ENCODE peak calls at places on chromosomes 1 and 21, in five cellular contexts. A is cardiac muscle cell; B is body of pancreas; V is CD8-positive, alpha-beta T cell; G is brain microvascular endothelial cell. U is an unnamed sample. For H3K36me3, the result is how much of the 10 kb centered on the place peaks cover.

GRCh38 chr1:157104598-157105293 is 5.1 kb upstream of the ETV3L start:
- DNase-seq in G (peak), V (no peak), A (no peak), B (no peak), U (no peak)

GRCh38 chr1:212760126-212760823 is 31.3 kb downstream of the NSL1 start:
- DNase-seq in B (no peak), V (peak), A (peak), G (no peak), U (no peak)

GRCh38 chr1:94606471-94606870 is 64.9 kb upstream of the F3 start:
- DNase-seq in B (no peak), G (no peak), A (no peak), V (no peak), U (no peak)

GRCh38 chr1:18540136-18540765 is 59.5 kb downstream of the KLHDC7A start:
- DNase-seq in V (no peak), A (no peak), B (peak), G (no peak), U (no peak)

GRCh38 chr1:67338642-67339041 is 31.0 kb downstream of the IL12RB2 start:
- DNase-seq in V (no peak), A (no peak), B (no peak), G (no peak), U (no peak)

GRCh38 chr1:226002667-226003501 is 3.7 kb upstream of the SDE2 start:
- DNase-seq in V (peak), A (peak), G (peak), B (peak), U (peak)

GRCh38 chr1:43275826-43276620 is 6.2 kb downstream of the TMEM125 start:
- DNase-seq in V (no peak), A (no peak), G (no peak), B (peak), U (peak)

GRCh38 chr1:232057217-232057895 is 430.8 kb downstream of the DISC1 start:
- DNase-seq in A (no peak), G (no peak), B (no peak), V (no peak), U (no peak)

GRCh38 chr1:62082456-62083363 is 111.9 kb upstream of the L1TD1 start:
- DNase-seq in V (no peak), A (peak), G (peak), B (peak), U (no peak)

GRCh38 chr21:43917515-43918384 is 52.7 kb downstream of the AGPAT3 start:
- DNase-seq in V (peak), G (no peak), B (no peak), A (no peak), U (peak)

GRCh38 chr1:233242827-233243483 is 52.6 kb downstream of the PCNX2 start:
- DNase-seq in V (no peak), B (no peak), A (no peak), G (no peak), U (no peak)

GRCh38 chr1:233245191-233245765 is 50.2 kb downstream of the PCNX2 start:
- DNase-seq in G (no peak), B (no peak), V (no peak), A (no peak), U (no peak)

GRCh38 chr1:233241782-233242181 is 53.7 kb downstream of the PCNX2 start:
- DNase-seq in V (no peak), A (no peak), B (no peak), G (no peak), U (no peak)

GRCh38 chr1:233240839-233241682 is 54.5 kb downstream of the PCNX2 start:
- DNase-seq in B (peak), G (peak), A (peak), V (no peak), U (peak)

GRCh38 chr1:233244183-233244582 is 51.3 kb downstream of the PCNX2 start:
- DNase-seq in B (peak), A (no peak), G (no peak), V (no peak), U (no peak)
- H3K36me3 ChIP-seq in B (under half), A (under half), G (under half), V (under half), U (under half)

DNA sequence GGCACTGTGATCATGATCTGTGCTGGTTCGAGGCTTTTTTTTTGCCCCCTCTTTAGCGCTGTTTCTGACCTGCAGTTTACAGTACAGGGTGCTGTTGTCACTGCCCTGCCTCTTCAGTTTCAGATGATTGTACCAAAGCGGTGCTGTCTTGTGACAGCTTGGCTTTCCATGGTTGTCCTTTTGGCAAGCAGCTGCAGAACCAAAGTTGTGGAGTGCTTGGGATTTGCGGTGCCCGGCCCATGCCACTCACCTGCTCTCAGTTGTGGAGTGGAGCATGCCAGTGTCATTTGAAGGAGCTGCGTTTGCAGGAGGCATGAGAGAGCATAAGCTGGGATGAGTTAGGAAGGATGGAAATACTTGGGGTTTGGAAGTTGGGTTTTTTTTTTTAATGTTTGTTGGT is 48.4 kb downstream of the DOP1B start:
- DNase-seq in V (no peak), A (no peak), B (no peak), G (no peak), U (no peak)
- H3K27ac ChIP-seq in V (no peak), A (no peak), B (no peak), G (no peak), U (no peak)

DNA sequence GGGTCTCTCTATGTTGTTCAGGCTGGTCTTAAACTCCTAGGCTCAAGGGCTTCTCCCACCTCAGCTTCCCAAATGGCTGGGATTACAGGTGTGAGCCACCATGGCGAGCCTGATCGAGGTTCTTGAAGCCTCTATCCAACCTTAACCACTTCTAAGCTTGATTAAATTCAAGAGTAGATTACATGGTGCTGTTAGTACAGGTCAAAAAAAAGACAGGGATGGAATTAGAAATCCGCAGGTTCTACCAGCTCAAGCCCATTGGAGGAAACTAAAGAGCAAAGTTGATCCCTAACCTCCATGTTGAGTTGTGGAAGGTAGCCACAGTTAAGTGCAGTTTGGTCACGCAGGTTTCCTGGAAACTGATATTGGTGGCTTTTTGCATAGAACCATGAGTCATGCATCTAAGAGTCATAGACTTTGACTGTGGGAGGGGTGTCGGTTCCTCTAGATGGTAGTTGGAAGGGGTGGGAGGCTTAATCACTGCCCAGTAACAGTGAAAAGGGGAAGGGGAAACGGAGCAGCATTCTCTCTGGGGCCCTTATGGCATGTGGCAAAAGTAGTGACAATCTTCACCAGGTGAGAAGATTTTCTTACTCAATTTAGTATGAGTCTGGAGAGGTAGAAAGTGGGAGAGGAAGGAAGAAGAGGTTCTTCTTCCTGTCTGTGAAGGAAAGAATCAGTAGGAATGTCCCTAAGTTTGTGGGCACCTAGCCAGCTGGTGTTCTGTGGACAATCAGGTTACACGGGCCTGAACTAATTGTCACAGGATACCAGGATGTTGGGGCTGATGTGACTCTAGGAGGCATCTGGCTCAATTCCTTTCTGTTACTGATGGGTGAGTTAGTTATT is 7.0 kb downstream of the CD53 start:
- DNase-seq in G (no peak), B (no peak), A (no peak), V (peak), U (no peak)
- H3K36me3 ChIP-seq in G (under half), B (under half), A (under half), V (under half), U (under half)

DNA sequence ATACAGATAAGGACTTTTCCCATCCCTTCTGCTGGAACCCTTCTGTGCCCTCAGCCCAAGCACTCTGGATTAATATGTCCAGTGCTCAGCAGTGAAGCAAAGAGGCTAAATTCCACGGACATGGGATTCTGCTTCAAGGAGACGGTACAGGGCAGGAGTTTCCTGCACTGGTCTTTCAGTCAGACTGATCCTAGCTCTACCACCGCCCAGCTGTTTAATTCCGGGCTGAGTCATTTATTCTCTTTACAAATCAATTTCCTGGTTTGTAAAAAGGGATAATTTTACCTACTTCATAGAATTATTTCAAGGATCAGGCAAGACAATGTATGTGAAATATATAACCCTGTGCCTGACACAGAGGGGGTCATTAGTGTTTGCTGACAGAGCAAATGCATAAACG is 41.6 kb upstream of the NRDC start:
- DNase-seq in G (no peak), V (no peak), A (no peak), B (no peak), U (no peak)
- H3K27ac ChIP-seq in G (no peak), V (no peak), A (no peak), B (no peak), U (no peak)

GRCh38 chr21:46112731-46113215 is 14.9 kb downstream of the COL6A2 start:
- DNase-seq in G (no peak), B (peak), A (no peak), V (no peak), U (peak)

GRCh38 chr21:46115441-46116188 is 17.7 kb downstream of the COL6A2 start:
- DNase-seq in B (no peak), G (no peak), V (no peak), A (no peak), U (peak)

GRCh38 chr21:46114963-46115362 is 17.1 kb downstream of the COL6A2 start:
- DNase-seq in B (no peak), G (no peak), A (no peak), V (peak), U (peak)

GRCh38 chr21:46111857-46112730 is 14.2 kb downstream of the COL6A2 start:
- DNase-seq in B (peak), A (no peak), V (peak), G (no peak), U (peak)

DNA sequence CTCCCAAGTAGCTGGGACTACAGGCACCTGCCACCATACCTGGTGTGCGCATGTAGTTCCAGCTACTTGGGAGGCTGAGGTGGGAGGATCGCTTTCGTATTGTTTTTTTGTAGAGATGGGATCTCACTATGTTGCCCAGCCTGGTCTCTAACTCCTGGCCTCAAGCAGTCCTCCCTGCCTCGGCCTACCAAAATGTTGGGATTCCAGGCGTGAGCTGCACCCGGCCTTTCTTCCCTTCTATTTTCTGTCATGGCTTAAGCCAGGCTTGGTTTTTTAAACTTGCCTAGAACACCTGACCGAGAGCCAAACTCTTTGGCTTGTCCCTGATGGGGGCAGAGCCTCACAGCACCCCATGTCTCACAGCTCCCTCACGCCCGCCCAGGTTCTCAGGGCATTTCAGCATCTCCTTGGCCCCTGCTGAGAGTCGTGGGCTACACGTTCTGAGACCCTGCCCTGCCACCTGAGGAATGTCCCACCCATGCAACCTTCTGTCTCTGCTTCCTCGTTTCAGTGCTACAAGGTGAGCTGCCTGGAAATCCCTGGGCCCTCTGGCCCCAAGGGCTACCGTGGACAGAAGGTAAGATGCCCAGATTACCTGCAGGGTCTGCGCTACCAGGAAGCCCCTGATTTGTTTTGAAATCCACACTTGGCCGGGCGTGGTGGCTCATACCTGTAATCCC is 15.7 kb downstream of the COL6A2 start:
- DNase-seq in V (peak), B (no peak), A (no peak), G (no peak), U (no peak)
- H3K36me3 ChIP-seq in V (under half), B (under half), A (under half), G (half or more), U (under half)

GRCh38 chr1:22738069-22738435 is 27.4 kb downstream of the EPHB2 start:
- DNase-seq in V (no peak), G (no peak), B (no peak), A (no peak), U (no peak)
- H3K27ac ChIP-seq in V (no peak), G (no peak), B (no peak), A (no peak), U (no peak)